ENCODE peak calls at places on chromosomes 13 and 19, in ten cellular contexts. One of them, this sample, is unnamed.

GRCh38 chr13:40527914-40528313 is 138.5 kb downstream of the FOXO1 start:
- DNase-seq in lower leg skin: no peak
- DNase-seq in vagina: no peak
- DNase-seq in Peyer's patch: no peak
- DNase-seq in testis: no peak
- DNase-seq in HCT116: no peak
- DNase-seq in heart left ventricle: no peak
- DNase-seq in NB4: no peak
- DNase-seq in breast epithelium: no peak
- DNase-seq in transverse colon: no peak
- DNase-seq in this sample: no peak

GRCh38 chr19:1819211-1819975 is 7.3 kb upstream of the ATP8B3 start:
- DNase-seq in lower leg skin: no peak
- DNase-seq in vagina: no peak
- DNase-seq in Peyer's patch: no peak
- DNase-seq in testis: no peak
- DNase-seq in HCT116: no peak
- DNase-seq in heart left ventricle: no peak
- DNase-seq in NB4: no peak
- DNase-seq in breast epithelium: no peak
- DNase-seq in transverse colon: no peak
- DNase-seq in this sample: no peak

GRCh38 chr13:111258637-111259036 is 61.8 kb upstream of the TEX29 start:
- DNase-seq in lower leg skin: no peak
- DNase-seq in vagina: no peak
- DNase-seq in Peyer's patch: no peak
- DNase-seq in testis: no peak
- DNase-seq in HCT116: no peak
- DNase-seq in heart left ventricle: no peak
- DNase-seq in NB4: no peak
- DNase-seq in breast epithelium: no peak
- DNase-seq in transverse colon: no peak
- DNase-seq in this sample: no peak

GRCh38 chr19:50551034-50551712 is 17.1 kb downstream of the LRRC4B start:
- DNase-seq in lower leg skin: no peak
- DNase-seq in vagina: no peak
- DNase-seq in Peyer's patch: no peak
- DNase-seq in testis: no peak
- DNase-seq in HCT116: no peak
- DNase-seq in heart left ventricle: no peak
- DNase-seq in NB4: no peak
- DNase-seq in breast epithelium: no peak
- DNase-seq in transverse colon: no peak
- DNase-seq in this sample: no peak

GRCh38 chr13:74068471-74068870 is 65.7 kb downstream of the KLF12 start:
- DNase-seq in lower leg skin: no peak
- DNase-seq in vagina: no peak
- DNase-seq in Peyer's patch: no peak
- DNase-seq in testis: no peak
- DNase-seq in HCT116: no peak
- DNase-seq in heart left ventricle: no peak
- DNase-seq in NB4: no peak
- DNase-seq in breast epithelium: no peak
- DNase-seq in transverse colon: no peak
- DNase-seq in this sample: no peak

GRCh38 chr13:91017669-91018053 is 329.8 kb upstream of the MIR17HG start:
- DNase-seq in lower leg skin: no peak
- DNase-seq in vagina: no peak
- DNase-seq in Peyer's patch: no peak
- DNase-seq in testis: no peak
- DNase-seq in HCT116: peak
- DNase-seq in heart left ventricle: no peak
- DNase-seq in NB4: peak
- DNase-seq in breast epithelium: no peak
- DNase-seq in transverse colon: no peak
- DNase-seq in this sample: no peak

GRCh38 chr19:14432817-14433453 is at the start of gene PKN1:
- DNase-seq in lower leg skin: no peak
- DNase-seq in vagina: no peak
- DNase-seq in Peyer's patch: peak
- DNase-seq in testis: peak
- DNase-seq in HCT116: no peak
- DNase-seq in heart left ventricle: peak
- DNase-seq in NB4: peak
- DNase-seq in breast epithelium: no peak
- DNase-seq in transverse colon: peak
- DNase-seq in this sample: peak

GRCh38 chr13:109361562-109361961 is 424.8 kb downstream of the IRS2 start:
- DNase-seq in lower leg skin: no peak
- DNase-seq in vagina: no peak
- DNase-seq in Peyer's patch: no peak
- DNase-seq in testis: no peak
- DNase-seq in HCT116: no peak
- DNase-seq in heart left ventricle: no peak
- DNase-seq in NB4: peak
- DNase-seq in breast epithelium: no peak
- DNase-seq in transverse colon: no peak
- DNase-seq in this sample: peak

GRCh38 chr19:1383311-1384084 is at the start of gene NDUFS7:
- DNase-seq in lower leg skin: peak
- DNase-seq in vagina: no peak
- DNase-seq in Peyer's patch: peak
- DNase-seq in testis: peak
- DNase-seq in HCT116: peak
- DNase-seq in heart left ventricle: peak
- DNase-seq in NB4: peak
- DNase-seq in breast epithelium: peak
- DNase-seq in transverse colon: peak
- DNase-seq in this sample: peak

GRCh38 chr13:44136693-44137268 is 236.8 kb upstream of the SERP2 start:
- DNase-seq in lower leg skin: no peak
- DNase-seq in vagina: no peak
- DNase-seq in Peyer's patch: no peak
- DNase-seq in testis: no peak
- DNase-seq in HCT116: no peak
- DNase-seq in heart left ventricle: no peak
- DNase-seq in NB4: no peak
- DNase-seq in breast epithelium: no peak
- DNase-seq in transverse colon: no peak
- DNase-seq in this sample: no peak

DNA sequence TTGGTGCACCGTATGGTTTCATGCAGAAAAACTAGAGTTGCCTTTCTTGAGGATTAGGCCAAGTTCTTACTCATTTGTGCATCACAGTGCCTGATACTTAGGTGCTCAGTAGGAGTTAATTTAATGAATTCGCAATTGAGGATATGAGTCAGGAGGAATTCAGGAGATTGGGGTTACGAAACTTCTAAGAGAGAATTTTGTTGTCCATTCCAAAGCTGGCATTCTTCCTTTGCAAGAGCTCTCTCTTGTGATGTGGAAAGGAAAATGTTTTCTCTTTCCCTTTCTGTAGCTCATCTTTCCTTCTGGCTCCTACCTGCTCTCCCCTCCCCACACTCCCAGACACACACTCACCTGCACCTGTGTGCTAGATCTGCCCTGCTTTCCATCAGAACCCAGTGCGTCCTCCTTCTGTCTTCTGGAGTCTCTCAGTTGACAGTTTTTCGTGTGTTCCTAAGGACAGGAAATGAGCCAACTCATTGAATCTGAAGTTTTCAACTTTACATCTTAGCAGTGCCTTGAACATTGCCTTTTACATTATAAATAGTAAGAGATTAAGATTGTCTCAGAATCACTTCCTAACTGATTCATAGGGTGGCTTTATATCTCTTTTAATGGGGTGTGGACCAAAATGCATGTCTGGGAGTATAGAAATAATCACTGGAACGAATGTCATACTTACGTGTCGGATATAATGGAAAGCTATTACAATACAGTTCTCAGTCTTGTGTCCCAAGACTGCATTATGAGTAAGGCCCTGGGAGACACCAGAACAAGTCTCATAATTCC is 19.7 kb upstream of the ERCC5 start:
- DNase-seq in lower leg skin: no peak
- DNase-seq in vagina: no peak
- DNase-seq in Peyer's patch: no peak
- DNase-seq in testis: no peak
- DNase-seq in HCT116: no peak
- DNase-seq in heart left ventricle: no peak
- DNase-seq in NB4: peak
- DNase-seq in breast epithelium: no peak
- DNase-seq in transverse colon: no peak
- DNase-seq in this sample: no peak
- TF ChIP-seq CTCF in lower leg skin: no peak
- TF ChIP-seq CTCF in vagina: no peak
- TF ChIP-seq CTCF in Peyer's patch: no peak
- TF ChIP-seq CTCF in testis: no peak
- TF ChIP-seq CTCF in HCT116: no peak
- TF ChIP-seq CTCF in heart left ventricle: no peak
- TF ChIP-seq CTCF in NB4: no peak
- TF ChIP-seq CTCF in breast epithelium: no peak
- TF ChIP-seq CTCF in transverse colon: no peak
- TF ChIP-seq CTCF in this sample: no peak

GRCh38 chr13:67308004-67308772 is 78.1 kb upstream of the PCDH9 start:
- DNase-seq in lower leg skin: no peak
- DNase-seq in vagina: no peak
- DNase-seq in Peyer's patch: no peak
- DNase-seq in testis: no peak
- DNase-seq in HCT116: no peak
- DNase-seq in heart left ventricle: no peak
- DNase-seq in NB4: no peak
- DNase-seq in breast epithelium: no peak
- DNase-seq in transverse colon: no peak
- DNase-seq in this sample: no peak
- H3K4me3 ChIP-seq in lower leg skin: no peak
- H3K4me3 ChIP-seq in vagina: no peak
- H3K4me3 ChIP-seq in Peyer's patch: no peak
- H3K4me3 ChIP-seq in testis: no peak
- H3K4me3 ChIP-seq in HCT116: no peak
- H3K4me3 ChIP-seq in heart left ventricle: no peak
- H3K4me3 ChIP-seq in NB4: no peak
- H3K4me3 ChIP-seq in breast epithelium: no peak
- H3K4me3 ChIP-seq in transverse colon: no peak
- H3K4me3 ChIP-seq in this sample: no peak

GRCh38 chr19:57477191-57478008 is at the start of gene ZNF772:
- DNase-seq in lower leg skin: peak
- DNase-seq in vagina: no peak
- DNase-seq in Peyer's patch: peak
- DNase-seq in testis: peak
- DNase-seq in HCT116: peak
- DNase-seq in heart left ventricle: peak
- DNase-seq in NB4: peak
- DNase-seq in breast epithelium: peak
- DNase-seq in transverse colon: peak
- DNase-seq in this sample: peak
- TF ChIP-seq POLR2A in lower leg skin: no peak
- TF ChIP-seq POLR2A in vagina: no peak
- TF ChIP-seq POLR2A in Peyer's patch: no peak
- TF ChIP-seq POLR2A in testis: no peak
- TF ChIP-seq POLR2A in HCT116: no peak
- TF ChIP-seq POLR2A in heart left ventricle: no peak
- TF ChIP-seq POLR2A in NB4: no peak
- TF ChIP-seq POLR2A in breast epithelium: no peak
- TF ChIP-seq POLR2A in transverse colon: no peak
- TF ChIP-seq POLR2A in this sample: peak

GRCh38 chr13:51723529-51723928 is 80.4 kb downstream of the DHRS12 start:
- DNase-seq in lower leg skin: no peak
- DNase-seq in vagina: no peak
- DNase-seq in Peyer's patch: no peak
- DNase-seq in testis: no peak
- DNase-seq in HCT116: no peak
- DNase-seq in heart left ventricle: no peak
- DNase-seq in NB4: no peak
- DNase-seq in breast epithelium: no peak
- DNase-seq in transverse colon: no peak
- DNase-seq in this sample: no peak
- TF ChIP-seq CTCF in lower leg skin: no peak
- TF ChIP-seq CTCF in vagina: no peak
- TF ChIP-seq CTCF in Peyer's patch: no peak
- TF ChIP-seq CTCF in testis: no peak
- TF ChIP-seq CTCF in HCT116: no peak
- TF ChIP-seq CTCF in heart left ventricle: no peak
- TF ChIP-seq CTCF in NB4: no peak
- TF ChIP-seq CTCF in breast epithelium: no peak
- TF ChIP-seq CTCF in transverse colon: no peak
- TF ChIP-seq CTCF in this sample: no peak

GRCh38 chr19:18790566-18791314 is at the start of gene COMP:
- DNase-seq in lower leg skin: no peak
- DNase-seq in vagina: no peak
- DNase-seq in Peyer's patch: no peak
- DNase-seq in testis: no peak
- DNase-seq in HCT116: no peak
- DNase-seq in heart left ventricle: no peak
- DNase-seq in NB4: no peak
- DNase-seq in breast epithelium: no peak
- DNase-seq in transverse colon: no peak
- DNase-seq in this sample: no peak

GRCh38 chr19:18789883-18790565 is 1.1 kb downstream of the COMP start:
- DNase-seq in lower leg skin: no peak
- DNase-seq in vagina: no peak
- DNase-seq in Peyer's patch: no peak
- DNase-seq in testis: no peak
- DNase-seq in HCT116: no peak
- DNase-seq in heart left ventricle: no peak
- DNase-seq in NB4: no peak
- DNase-seq in breast epithelium: no peak
- DNase-seq in transverse colon: no peak
- DNase-seq in this sample: no peak

GRCh38 chr19:18788782-18789421 is 2.2 kb downstream of the COMP start:
- DNase-seq in lower leg skin: no peak
- DNase-seq in vagina: no peak
- DNase-seq in Peyer's patch: no peak
- DNase-seq in testis: no peak
- DNase-seq in HCT116: no peak
- DNase-seq in heart left ventricle: no peak
- DNase-seq in NB4: no peak
- DNase-seq in breast epithelium: no peak
- DNase-seq in transverse colon: no peak
- DNase-seq in this sample: no peak

GRCh38 chr19:18791315-18791678 is 192 bp upstream of the COMP start:
- DNase-seq in lower leg skin: no peak
- DNase-seq in vagina: no peak
- DNase-seq in Peyer's patch: no peak
- DNase-seq in testis: no peak
- DNase-seq in HCT116: no peak
- DNase-seq in heart left ventricle: no peak
- DNase-seq in NB4: no peak
- DNase-seq in breast epithelium: no peak
- DNase-seq in transverse colon: no peak
- DNase-seq in this sample: no peak

GRCh38 chr19:18789422-18789832 is 1.7 kb downstream of the COMP start:
- DNase-seq in lower leg skin: no peak
- DNase-seq in vagina: no peak
- DNase-seq in Peyer's patch: no peak
- DNase-seq in testis: no peak
- DNase-seq in HCT116: no peak
- DNase-seq in heart left ventricle: no peak
- DNase-seq in NB4: no peak
- DNase-seq in breast epithelium: no peak
- DNase-seq in transverse colon: no peak
- DNase-seq in this sample: no peak
- H3K4me3 ChIP-seq in lower leg skin: no peak
- H3K4me3 ChIP-seq in vagina: peak
- H3K4me3 ChIP-seq in Peyer's patch: no peak
- H3K4me3 ChIP-seq in testis: peak
- H3K4me3 ChIP-seq in HCT116: no peak
- H3K4me3 ChIP-seq in heart left ventricle: peak
- H3K4me3 ChIP-seq in NB4: no peak
- H3K4me3 ChIP-seq in breast epithelium: peak
- H3K4me3 ChIP-seq in transverse colon: no peak
- H3K4me3 ChIP-seq in this sample: no peak

This sample was measured in adrenal gland.